ENCODE peak calls at places on chromosome 1, in six cellular contexts. K is brain microvascular endothelial cell, E is H7, C is NCI-H1417, R is tibial nerve, L is globus pallidus. M is an unnamed sample.

GRCh38 chr1:161988413-161988812 is 35.3 kb downstream of the OLFML2B start:
- DNase-seq in K (no peak), E (no peak), C (no peak), R (no peak), L (no peak), M (no peak)

GRCh38 chr1:46301406-46302090 is 1.9 kb downstream of the LRRC41 start:
- DNase-seq in K (peak; percentile 16), E (peak; percentile 77), C (no peak), R (peak; percentile 14), L (peak; percentile 29), M (peak; percentile 50)

GRCh38 chr1:160626560-160627342 is 20.1 kb downstream of the SLAMF1 start:
- DNase-seq in K (no peak), E (no peak), C (no peak), R (no peak), L (no peak), M (no peak)

GRCh38 chr1:4655674-4656532 is 1.5 kb downstream of the AJAP1 start:
- DNase-seq in K (peak; percentile 62), E (peak; percentile 91), C (peak; percentile 8), R (peak; percentile 30), L (peak; percentile 96), M (peak; percentile 11)

GRCh38 chr1:222928212-222928611 is 113.4 kb downstream of the DISP1 start:
- DNase-seq in K (peak; percentile 74), E (peak; percentile 25), C (no peak), R (peak; percentile 45), L (peak; percentile 44), M (peak; percentile 58)

GRCh38 chr1:22363403-22364325 is 88.0 kb upstream of the ZBTB40 start:
- DNase-seq in K (no peak), E (no peak), C (no peak), R (no peak), L (no peak), M (no peak)

GRCh38 chr1:240935921-240936320 is 324.0 kb upstream of the GREM2 start:
- DNase-seq in K (no peak), E (no peak), C (no peak), R (no peak), L (no peak), M (no peak)

GRCh38 chr1:151970641-151971040 is 23.0 kb downstream of the S100A10 start:
- DNase-seq in K (no peak), E (no peak), C (no peak), R (no peak), L (no peak), M (no peak)

GRCh38 chr1:39301606-39302005 is 97.1 kb downstream of the MACF1 start:
- DNase-seq in K (no peak), E (no peak), C (no peak), R (no peak), L (no peak), M (no peak)

GRCh38 chr1:236766506-236766905 is 28.6 kb upstream of the MTR start:
- DNase-seq in K (no peak), E (no peak), C (no peak), R (no peak), L (no peak), M (no peak)

GRCh38 chr1:245156736-245157505 is 2.1 kb downstream of the KIF26B start:
- DNase-seq in K (peak; percentile 37), E (peak; percentile 75), C (peak; percentile 80), R (no peak), L (no peak), M (peak; percentile 29)

GRCh38 chr1:58620926-58621325 is 43.9 kb upstream of the TACSTD2 start:
- DNase-seq in K (no peak), E (no peak), C (no peak), R (no peak), L (no peak), M (no peak)

GRCh38 chr1:112165375-112165774 is 175.9 kb upstream of the KCND3 start:
- DNase-seq in K (no peak), E (no peak), C (no peak), R (no peak), L (no peak), M (no peak)

GRCh38 chr1:212463565-212464270 is 31.0 kb downstream of the NENF start:
- DNase-seq in K (no peak), E (peak; percentile 53), C (no peak), R (no peak), L (no peak), M (no peak)

GRCh38 chr1:102047724-102048123 is 51.0 kb upstream of the OLFM3 start:
- DNase-seq in K (no peak), E (no peak), C (no peak), R (no peak), L (no peak), M (no peak)

GRCh38 chr1:115555446-115555845 is 86.3 kb upstream of the VANGL1 start:
- DNase-seq in K (no peak), E (no peak), C (no peak), R (no peak), L (no peak), M (no peak)

GRCh38 chr1:94160811-94161210 is 39.9 kb upstream of the ABCA4 start:
- DNase-seq in K (peak; percentile 79), E (no peak), C (no peak), R (no peak), L (peak; percentile 8), M (peak; percentile 77)

GRCh38 chr1:203671808-203672207 is 45.2 kb downstream of the ATP2B4 start:
- DNase-seq in K (no peak), E (no peak), C (no peak), R (no peak), L (no peak), M (no peak)

GRCh38 chr1:32208891-32209309 is at the start of gene DCDC2B:
- DNase-seq in K (peak; percentile 31), E (no peak), C (peak; percentile 83), R (no peak), L (no peak), M (peak; percentile 51)

GRCh38 chr1:102693345-102693744 is 415.0 kb downstream of the COL11A1 start:
- DNase-seq in K (no peak), E (no peak), C (no peak), R (no peak), L (no peak), M (no peak)

GRCh38 chr1:201269241-201269640 is 14.1 kb upstream of the PKP1 start:
- DNase-seq in K (no peak), E (no peak), C (no peak), R (no peak), L (no peak), M (no peak)

GRCh38 chr1:56301791-56302190 is 277.6 kb downstream of the PLPP3 start:
- DNase-seq in K (peak; percentile 81), E (no peak), C (no peak), R (no peak), L (no peak), M (peak; percentile 88)

GRCh38 chr1:162196387-162196786 is 126.9 kb downstream of the NOS1AP start:
- DNase-seq in K (no peak), E (no peak), C (no peak), R (no peak), L (no peak), M (no peak)

GRCh38 chr1:8374812-8375211 is 56.9 kb downstream of the SLC45A1 start:
- DNase-seq in K (peak; percentile 45), E (peak; percentile 71), C (no peak), R (no peak), L (no peak), M (peak; percentile 63)

GRCh38 chr1:161839591-161839990 is 73.5 kb downstream of the ATF6 start:
- DNase-seq in K (no peak), E (no peak), C (no peak), R (no peak), L (no peak), M (no peak)

GRCh38 chr1:214165850-214166374 is 115.0 kb upstream of the SMYD2 start:
- DNase-seq in K (no peak), E (no peak), C (no peak), R (no peak), L (no peak), M (no peak)

GRCh38 chr1:176227579-176227978 is 20.5 kb upstream of the COP1 start:
- DNase-seq in K (no peak), E (no peak), C (no peak), R (no peak), L (no peak), M (no peak)

GRCh38 chr1:47448462-47449233 is 10.8 kb downstream of the FOXD2 start:
- DNase-seq in K (no peak), E (no peak), C (no peak), R (no peak), L (no peak), M (no peak)

GRCh38 chr1:67532452-67533216 is 102.4 kb upstream of the SERBP1 start:
- DNase-seq in K (peak; percentile 77), E (peak; percentile 71), C (peak; percentile 54), R (peak; percentile 60), L (peak; percentile 76), M (peak; percentile 94)

GRCh38 chr1:231702321-231702720 is 75.7 kb downstream of the DISC1 start:
- DNase-seq in K (no peak), E (no peak), C (no peak), R (no peak), L (no peak), M (peak; percentile 44)

GRCh38 chr1:78114034-78114956 is 68.5 kb downstream of the GIPC2 start:
- DNase-seq in K (peak; percentile 73), E (peak; percentile 49), C (peak; percentile 67), R (peak; percentile 70), L (peak; percentile 70), M (peak; percentile 90)

GRCh38 chr1:118084400-118084799 is 100.6 kb downstream of the SPAG17 start:
- DNase-seq in K (no peak), E (no peak), C (no peak), R (no peak), L (no peak), M (no peak)

GRCh38 chr1:73674945-73675561 is 522.9 kb downstream of the LRRIQ3 start:
- DNase-seq in K (no peak), E (peak; percentile 6), C (no peak), R (no peak), L (peak; percentile 1), M (peak; percentile 8)

GRCh38 chr1:29835486-29836273 is 599.4 kb downstream of the PTPRU start:
- DNase-seq in K (no peak), E (no peak), C (peak; percentile 34), R (no peak), L (no peak), M (no peak)

GRCh38 chr1:51648180-51649109 is 31.6 kb downstream of the OSBPL9 start:
- DNase-seq in K (peak; percentile 93), E (peak; percentile 8), C (peak; percentile 43), R (no peak), L (no peak), M (peak; percentile 85)

GRCh38 chr1:61085191-61086086 is 3.1 kb downstream of the NFIA start:
- DNase-seq in K (no peak), E (no peak), C (no peak), R (no peak), L (peak; percentile 37), M (no peak)

GRCh38 chr1:27455166-27455811 is 34.7 kb downstream of the WASF2 start:
- DNase-seq in K (no peak), E (no peak), C (no peak), R (no peak), L (no peak), M (no peak)

GRCh38 chr1:52460686-52461085 is 56.3 kb downstream of the PRPF38A start:
- DNase-seq in K (no peak), E (no peak), C (no peak), R (no peak), L (no peak), M (peak; percentile 12)

M was measured in fibroblast of pulmonary artery.